ENCODE peak calls at places on chromosome 13, in ten cellular contexts. B is endodermal cell; W is breast epithelium; Q is CD4-positive, alpha-beta T cell; C is OCI-LY7; O is CD8-positive, alpha-beta memory T cell; U is cardiac muscle cell; J is gastrocnemius medialis; G is CD8-positive, alpha-beta T cell; S is psoas muscle. I is an unnamed sample.

GRCh38 chr13:56528040-56528760 is 612.5 kb upstream of the PRR20A start:
- DNase-seq in Q (no peak), W (no peak), J (no peak), C (no peak), S (no peak), U (no peak), G (no peak), B (no peak), O (no peak), I (no peak)

GRCh38 chr13:100341327-100341726 is 247.3 kb downstream of the GGACT start:
- DNase-seq in S (no peak), C (no peak), W (no peak), U (no peak), B (no peak), Q (no peak), O (no peak), J (no peak), G (no peak), I (no peak)

GRCh38 chr13:79915386-79915785 is 425.5 kb downstream of the SPRY2 start:
- DNase-seq in C (no peak), S (no peak), W (no peak), J (no peak), U (no peak), G (no peak), Q (no peak), B (no peak), O (no peak), I (no peak)

GRCh38 chr13:36725936-36726335 is 52.1 kb downstream of the SERTM1 start:
- DNase-seq in G (no peak), C (no peak), W (no peak), O (no peak), Q (no peak), S (no peak), U (no peak), B (no peak), J (no peak), I (no peak)

GRCh38 chr13:35225159-35225558 is 251.3 kb downstream of the MAB21L1 start:
- DNase-seq in O (no peak), B (no peak), Q (no peak), S (no peak), G (no peak), J (no peak), C (no peak), W (no peak), U (no peak), I (no peak)

GRCh38 chr13:36509369-36509768 is 77.1 kb downstream of the CCNA1 start:
- DNase-seq in G (no peak), S (no peak), O (no peak), W (no peak), B (peak; percentile 72), C (no peak), Q (no peak), J (no peak), U (no peak), I (no peak)

GRCh38 chr13:23707674-23708073 is 137.5 kb downstream of the TNFRSF19 start:
- DNase-seq in W (no peak), G (no peak), O (no peak), J (no peak), B (no peak), S (no peak), Q (no peak), C (no peak), U (peak; percentile 54), I (no peak)

GRCh38 chr13:103883698-103884097 is 817.5 kb upstream of the SLC10A2 start:
- DNase-seq in O (no peak), G (no peak), W (no peak), J (no peak), Q (no peak), S (no peak), B (no peak), C (no peak), U (peak; percentile 19), I (no peak)

GRCh38 chr13:35891973-35892441 is 239.2 kb downstream of the DCLK1 start:
- DNase-seq in U (peak; percentile 5), B (no peak), C (no peak), J (no peak), S (no peak), G (no peak), O (no peak), Q (no peak), W (no peak), I (no peak)

GRCh38 chr13:112708560-112709240 is 18.9 kb downstream of the ATP11A start:
- DNase-seq in C (no peak), O (no peak), G (no peak), J (no peak), U (no peak), W (no peak), B (no peak), Q (no peak), S (peak; percentile 27), I (no peak)

GRCh38 chr13:29791508-29791907 is 58.9 kb downstream of the UBL3 start:
- DNase-seq in S (no peak), C (no peak), O (no peak), Q (no peak), B (no peak), W (no peak), U (no peak), J (no peak), G (no peak), I (no peak)
- H3K27ac ChIP-seq in S (no peak overlapping the region), C (no peak overlapping the region), O (no peak overlapping the region), Q (no peak overlapping the region), B (no peak overlapping the region), W (no peak overlapping the region), U (no peak overlapping the region), J (no peak overlapping the region), G (no peak overlapping the region), I (no peak overlapping the region)

DNA sequence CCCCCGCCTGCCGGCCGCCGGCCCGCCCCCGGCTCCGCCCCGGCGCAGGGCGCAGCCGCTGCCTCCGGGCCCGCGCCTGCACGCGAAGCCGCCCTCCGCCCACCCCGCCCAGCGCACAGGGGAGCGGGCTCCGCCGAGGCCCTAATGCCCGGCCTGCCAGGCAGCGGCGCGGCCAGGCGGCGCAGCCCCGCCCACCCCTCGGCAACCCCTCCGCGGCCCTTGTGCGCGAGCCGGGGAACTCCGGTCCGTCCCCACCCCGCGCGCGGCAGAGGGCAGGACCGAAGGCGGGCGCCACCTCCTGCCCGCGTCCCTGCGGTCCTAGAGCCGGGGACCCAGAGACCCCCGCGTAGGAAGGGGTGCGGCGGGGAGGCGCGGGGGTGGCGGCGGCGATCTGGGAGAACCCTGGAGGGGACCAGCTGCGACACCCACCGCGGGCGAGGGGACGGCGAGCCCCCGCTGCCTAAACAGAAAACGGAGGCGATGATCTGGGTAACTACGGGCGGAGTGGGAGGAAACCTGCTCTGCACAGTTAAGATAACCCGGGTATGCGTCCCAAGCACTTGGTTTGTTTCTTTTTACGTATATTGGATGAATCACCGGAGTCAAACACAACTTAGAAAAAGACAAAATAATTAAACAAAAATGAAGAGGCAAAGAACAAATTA is 351 bp upstream of the USP12 start:
- DNase-seq in C (peak; percentile 93), O (peak; percentile 91), S (peak; percentile 97), J (peak; percentile 91), B (peak; percentile 96), G (peak; percentile 91), U (peak; percentile 97), W (peak; percentile 85), Q (peak; percentile 92), I (peak; percentile 67)
- H3K27ac ChIP-seq in C (peak overlapping the region; percentile 61), O (peak overlapping the region; percentile 75), S (peak overlapping the region; percentile 90), J (peak overlapping the region; percentile 89), B (peak overlapping the region; percentile 45), G (peak overlapping the region; percentile 74), U (peak overlapping the region; percentile 72), W (peak overlapping the region; percentile 98), Q (peak overlapping the region; percentile 89), I (peak overlapping the region; percentile 76)

DNA sequence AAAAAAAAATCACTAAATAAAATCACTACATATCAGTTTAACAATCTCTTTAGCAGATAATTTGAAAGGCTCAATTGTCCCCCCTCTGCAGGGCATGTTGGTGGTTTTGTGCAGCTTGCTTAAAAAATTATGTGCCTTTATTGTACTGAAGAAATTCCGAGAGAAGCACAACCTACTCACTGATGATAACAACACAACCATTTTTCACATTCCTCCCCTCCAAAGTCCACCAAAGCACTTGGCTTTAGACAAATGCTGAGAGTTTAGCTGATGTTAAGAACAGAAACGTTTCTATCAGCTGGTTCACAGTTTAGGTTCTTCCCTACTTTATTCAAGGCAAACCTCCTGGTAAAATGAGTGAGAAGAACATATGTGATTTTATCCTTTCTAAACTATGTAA is 923 bp downstream of the DOCK9 start:
- DNase-seq in W (no peak), O (no peak), B (no peak), Q (no peak), G (no peak), J (no peak), U (peak; percentile 48), C (no peak), S (no peak), I (no peak)
- H3K27ac ChIP-seq in W (peak overlapping the region; percentile 80), O (no peak overlapping the region), B (no peak overlapping the region), Q (no peak overlapping the region), G (no peak overlapping the region), J (peak overlapping the region; percentile 77), U (peak overlapping the region; percentile 78), C (no peak overlapping the region), S (peak overlapping the region; percentile 39), I (no peak overlapping the region)

GRCh38 chr13:46617885-46618284 is 64.9 kb downstream of the LRCH1 start:
- DNase-seq in G (no peak), Q (no peak), W (no peak), O (no peak), S (no peak), C (no peak), U (no peak), B (no peak), J (no peak), I (no peak)

GRCh38 chr13:46613409-46614049 is 60.6 kb downstream of the LRCH1 start:
- DNase-seq in Q (no peak), C (no peak), G (no peak), B (no peak), O (no peak), J (no peak), S (no peak), W (no peak), U (no peak), I (no peak)

GRCh38 chr13:46617382-46617781 is 64.4 kb downstream of the LRCH1 start:
- DNase-seq in O (no peak), C (no peak), B (no peak), W (no peak), Q (no peak), G (no peak), J (no peak), S (no peak), U (peak; percentile 37), I (no peak)

GRCh38 chr13:46614582-46614981 is 61.6 kb downstream of the LRCH1 start:
- DNase-seq in G (no peak), J (no peak), C (no peak), W (no peak), Q (no peak), U (peak; percentile 88), S (no peak), O (no peak), B (no peak), I (peak; percentile 54)

DNA sequence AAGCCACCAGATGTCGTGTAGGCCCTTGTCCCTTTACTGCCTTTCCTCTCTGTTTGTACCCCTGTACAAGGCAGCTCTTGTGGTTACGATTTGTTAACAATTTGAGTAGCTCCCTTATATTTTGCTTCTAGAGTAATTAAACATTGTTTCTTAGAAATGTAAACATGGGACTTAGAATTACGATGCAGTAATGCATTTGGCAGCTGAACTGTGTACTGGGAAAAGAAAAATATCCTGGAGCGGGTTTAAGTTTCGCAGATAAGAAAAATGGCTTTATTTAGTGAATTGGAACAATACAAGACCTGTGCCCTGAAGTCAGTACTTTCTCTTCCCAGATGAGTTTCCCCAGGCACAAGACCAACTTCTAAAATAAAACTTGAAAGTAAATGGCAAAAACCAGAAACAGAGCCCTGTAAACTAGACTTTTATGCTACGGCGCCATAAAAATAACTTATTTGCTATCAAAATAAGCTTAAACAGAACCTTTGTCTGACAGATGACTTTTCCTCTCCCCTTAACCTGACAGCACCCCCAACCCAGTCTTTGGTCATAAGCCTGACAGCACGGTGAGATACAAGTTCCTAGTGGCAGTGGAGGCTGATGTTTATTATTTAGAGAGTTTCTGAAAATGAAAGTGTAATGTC is 63.0 kb downstream of the LRCH1 start:
- DNase-seq in C (no peak), Q (no peak), O (no peak), W (no peak), G (no peak), J (no peak), S (no peak), U (peak; percentile 44), B (no peak), I (no peak)
- H3K27ac ChIP-seq in C (no peak overlapping the region), Q (no peak overlapping the region), O (no peak overlapping the region), W (peak overlapping the region; percentile 86), G (no peak overlapping the region), J (peak overlapping the region; percentile 82), S (peak overlapping the region; percentile 42), U (no peak overlapping the region), B (no peak overlapping the region), I (peak overlapping the region; percentile 74)